ENCODE peak calls at places on chromosomes 2 and 18, in nine cellular contexts. A is astrocyte, Q is heart left ventricle, Y is kidney epithelial cell, D is psoas muscle, P is heart right ventricle, Z is AG09309, R is suprapubic skin, C is astrocyte of the spinal cord. G is an unnamed sample.

GRCh38 chr2:102342888-102343287 is 12.7 kb upstream of the IL18R1 start:
- DNase-seq in A (no peak), Q (no peak), Y (no peak), D (no peak), P (no peak), Z (no peak), R (no peak), C (peak), G (peak)

GRCh38 chr2:12834239-12834638 is 117.5 kb downstream of the TRIB2 start:
- DNase-seq in A (no peak), Q (no peak), Y (no peak), D (no peak), P (no peak), Z (no peak), R (no peak), C (no peak), G (no peak)

GRCh38 chr2:229715895-229716507 is 1.6 kb upstream of the DNER start:
- DNase-seq in A (no peak), Q (no peak), Y (peak), D (no peak), P (no peak), Z (no peak), R (no peak), C (peak), G (peak)

GRCh38 chr2:240369725-240370585 is 65.5 kb upstream of the GPC1 start:
- DNase-seq in A (peak), Q (peak), Y (peak), D (peak), P (peak), Z (peak), R (no peak), C (peak), G (peak)

GRCh38 chr2:109246616-109247015 is 117.6 kb downstream of the SH3RF3 start:
- DNase-seq in A (no peak), Q (no peak), Y (no peak), D (no peak), P (no peak), Z (no peak), R (no peak), C (no peak), G (no peak)

GRCh38 chr2:219462349-219462748 is 27.7 kb downstream of the SPEG start:
- DNase-seq in A (no peak), Q (no peak), Y (no peak), D (no peak), P (no peak), Z (no peak), R (no peak), C (no peak), G (no peak)

GRCh38 chr2:53104263-53104662 is 663.3 kb upstream of the CHAC2 start:
- DNase-seq in A (peak), Q (no peak), Y (peak), D (no peak), P (no peak), Z (no peak), R (no peak), C (peak), G (peak)

GRCh38 chr2:191217580-191217979 is 27.6 kb upstream of the MYO1B start:
- DNase-seq in A (peak), Q (no peak), Y (peak), D (no peak), P (no peak), Z (no peak), R (no peak), C (peak), G (peak)

GRCh38 chr18:58429442-58429841 is 199.4 kb downstream of the ALPK2 start:
- DNase-seq in A (no peak), Q (no peak), Y (no peak), D (no peak), P (no peak), Z (no peak), R (no peak), C (no peak), G (no peak)

GRCh38 chr2:75570948-75571729 is 10.4 kb upstream of the EVA1A start:
- DNase-seq in A (peak), Q (peak), Y (peak), D (no peak), P (no peak), Z (no peak), R (no peak), C (peak), G (no peak)

GRCh38 chr2:216663846-216664245 is 30.6 kb downstream of the IGFBP2 start:
- DNase-seq in A (no peak), Q (no peak), Y (no peak), D (no peak), P (no peak), Z (no peak), R (no peak), C (no peak), G (no peak)

GRCh38 chr2:216663106-216663505 is 29.9 kb downstream of the IGFBP2 start:
- DNase-seq in A (no peak), Q (no peak), Y (no peak), D (no peak), P (no peak), Z (no peak), R (no peak), C (no peak), G (no peak)

GRCh38 chr2:216661051-216661450 is 27.8 kb downstream of the IGFBP2 start:
- DNase-seq in A (no peak), Q (no peak), Y (no peak), D (no peak), P (no peak), Z (no peak), R (no peak), C (no peak), G (no peak)

GRCh38 chr2:216660496-216660895 is 27.3 kb downstream of the IGFBP2 start:
- DNase-seq in A (no peak), Q (no peak), Y (no peak), D (no peak), P (no peak), Z (no peak), R (no peak), C (no peak), G (no peak)

DNA sequence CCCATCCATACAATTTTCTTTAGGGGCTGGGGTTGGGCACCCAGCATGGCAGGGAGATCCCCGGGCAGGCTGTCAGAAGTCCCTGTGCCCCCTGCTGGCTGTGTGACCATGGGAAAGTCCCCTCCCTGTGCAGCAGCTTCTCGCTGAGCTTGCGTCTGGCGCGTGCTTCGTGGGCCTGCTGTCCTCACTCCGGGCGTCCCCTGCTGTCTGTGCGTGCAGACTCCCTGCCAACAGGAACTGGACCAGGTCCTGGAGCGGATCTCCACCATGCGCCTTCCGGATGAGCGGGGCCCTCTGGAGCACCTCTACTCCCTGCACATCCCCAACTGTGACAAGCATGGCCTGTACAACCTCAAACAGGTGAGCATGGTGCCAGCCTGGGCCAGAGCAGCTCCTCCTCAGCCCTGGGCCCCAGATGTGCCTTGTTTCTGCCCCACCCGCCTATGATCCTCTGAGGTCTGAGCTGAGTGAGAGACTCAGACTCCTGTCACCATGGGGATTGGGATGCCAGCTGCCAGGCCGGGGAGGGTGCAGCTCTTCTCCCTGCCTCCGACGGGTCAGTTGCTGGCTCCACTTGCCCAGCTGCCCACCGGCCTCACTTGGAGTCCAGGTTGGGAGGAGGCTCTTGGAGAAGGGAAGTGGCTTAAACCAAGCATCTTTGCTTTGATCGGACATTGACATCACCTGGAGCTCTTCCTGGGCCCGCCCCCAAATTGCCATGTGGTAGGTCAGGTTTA is 28.6 kb downstream of the IGFBP2 start:
- DNase-seq in A (no peak), Q (no peak), Y (no peak), D (no peak), P (no peak), Z (no peak), R (no peak), C (no peak), G (no peak)
- TF ChIP-seq CTCF in A (no peak), Q (peak), Y (no peak), D (no peak), P (no peak), Z (peak), R (no peak), C (peak), G (peak)

GRCh38 chr18:75163736-75164135 is 45.2 kb downstream of the PTGR3 start:
- DNase-seq in A (no peak), Q (no peak), Y (no peak), D (no peak), P (no peak), Z (no peak), R (no peak), C (no peak), G (no peak)

GRCh38 chr18:75162467-75162866 is 46.5 kb downstream of the PTGR3 start:
- DNase-seq in A (peak), Q (peak), Y (no peak), D (no peak), P (no peak), Z (peak), R (no peak), C (peak), G (peak)

GRCh38 chr18:75160315-75160714 is 48.6 kb downstream of the PTGR3 start:
- DNase-seq in A (no peak), Q (no peak), Y (no peak), D (no peak), P (no peak), Z (no peak), R (no peak), C (no peak), G (no peak)

GRCh38 chr18:75162978-75163377 is 46.0 kb downstream of the PTGR3 start:
- DNase-seq in A (no peak), Q (no peak), Y (no peak), D (no peak), P (no peak), Z (no peak), R (no peak), C (no peak), G (no peak)

GRCh38 chr18:75161629-75162028 is 47.3 kb downstream of the PTGR3 start:
- DNase-seq in A (peak), Q (peak), Y (no peak), D (peak), P (no peak), Z (no peak), R (no peak), C (no peak), G (no peak)
- H3K4me3 ChIP-seq in A (no peak), Q (peak), Y (no peak), D (peak), P (no peak), Z (no peak), R (peak), C (no peak), G (peak)

DNA sequence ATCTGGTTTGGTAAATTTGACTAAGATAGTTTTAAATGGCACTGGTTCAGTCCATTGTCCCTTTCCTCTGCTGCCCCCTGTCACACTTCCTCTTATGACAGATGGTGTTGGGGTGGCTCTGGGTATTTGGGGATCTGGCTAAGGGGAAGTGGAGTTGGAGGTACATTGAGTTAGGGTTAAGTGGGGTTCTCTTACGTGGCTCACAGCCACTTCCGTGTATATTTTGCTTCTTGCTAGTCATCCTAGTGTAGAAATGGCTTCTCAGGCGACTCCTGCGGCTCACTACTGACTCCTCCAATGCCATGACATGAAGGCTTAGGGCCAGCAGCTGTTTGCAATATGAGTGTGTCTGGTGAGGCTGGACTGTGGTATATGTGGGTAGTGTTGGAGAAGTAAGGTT is 187.0 kb downstream of the HAUS1 start:
- DNase-seq in A (no peak), Q (no peak), Y (no peak), D (no peak), P (no peak), Z (no peak), R (no peak), C (no peak), G (no peak)
- TF ChIP-seq CTCF in A (no peak), Q (no peak), Y (no peak), D (no peak), P (no peak), Z (no peak), R (no peak), C (no peak), G (no peak)

DNA sequence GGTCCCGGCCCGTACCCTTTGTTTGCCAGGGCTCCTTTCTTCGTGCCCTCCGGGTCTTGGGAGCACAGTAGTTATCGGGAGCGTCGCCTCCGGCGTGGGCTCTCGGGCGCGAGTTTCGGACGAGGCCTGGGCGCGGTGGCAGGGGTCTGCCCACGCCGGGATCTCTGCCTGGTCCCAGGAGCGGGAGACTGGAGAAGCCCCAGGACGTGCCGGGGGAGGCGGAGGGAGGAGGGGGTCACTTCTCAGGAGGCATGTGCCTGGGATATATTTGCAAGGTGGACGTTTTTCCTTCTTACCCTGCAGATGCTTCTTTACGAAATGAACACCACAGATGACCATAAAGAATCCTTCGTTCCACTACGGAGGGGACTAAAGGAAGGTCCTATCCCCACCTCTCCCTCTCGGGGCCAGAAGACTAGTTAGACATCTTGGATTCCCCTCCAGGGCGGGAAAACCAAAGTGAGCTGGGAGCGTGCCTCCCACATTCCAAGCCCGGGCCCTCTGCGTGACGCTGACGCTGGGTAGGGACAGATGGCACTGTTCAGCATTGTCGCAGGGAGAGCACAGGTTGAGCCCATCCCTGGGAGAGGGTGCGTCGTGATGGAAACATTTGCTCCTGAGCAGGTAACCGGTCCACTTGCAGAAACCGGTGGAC is 483 bp upstream of the FHL2 start:
- DNase-seq in A (no peak), Q (no peak), Y (no peak), D (no peak), P (no peak), Z (no peak), R (no peak), C (no peak), G (no peak)
- H3K4me3 ChIP-seq in A (peak), Q (peak), Y (peak), D (peak), P (no peak), Z (no peak), R (peak), C (peak), G (peak)

DNA sequence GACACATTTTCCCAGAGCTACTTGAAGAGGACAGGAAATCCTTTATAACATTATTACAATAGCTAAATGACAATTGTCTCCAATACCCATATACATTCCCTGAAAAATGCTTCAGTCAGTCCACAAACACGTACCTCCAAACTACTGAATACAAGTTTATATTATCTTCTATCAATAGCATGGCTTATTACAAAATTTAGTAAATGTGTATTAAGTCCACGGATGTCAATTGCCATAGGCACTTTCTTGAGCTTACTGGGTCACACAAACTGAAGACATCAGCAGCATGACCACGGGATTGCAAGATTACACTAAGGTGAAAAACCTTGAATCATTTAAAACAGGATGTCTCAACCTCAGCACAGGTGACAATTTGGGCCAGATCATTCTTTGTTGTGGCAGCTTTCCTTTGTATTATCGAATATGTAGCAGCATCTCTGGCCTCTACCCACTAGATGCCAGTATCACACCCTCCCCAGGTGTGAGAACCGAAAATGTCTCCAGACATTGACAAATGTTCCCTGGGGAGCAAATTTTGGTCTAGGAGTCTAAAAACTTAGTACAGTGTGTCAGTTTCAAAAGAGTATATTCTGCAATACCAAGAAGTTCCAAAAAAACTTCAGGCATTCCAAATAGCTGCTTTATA is 1.4 kb downstream of the MBD2 start:
- DNase-seq in A (no peak), Q (no peak), Y (no peak), D (no peak), P (no peak), Z (no peak), R (no peak), C (no peak), G (no peak)
- TF ChIP-seq CTCF in A (no peak), Q (no peak), Y (peak), D (no peak), P (no peak), Z (peak), R (peak), C (no peak), G (peak)

GRCh38 chr2:88451647-88452150 is 794 bp downstream of the FOXI3 start:
- DNase-seq in A (no peak), Q (no peak), Y (no peak), D (peak), P (peak), Z (no peak), R (no peak), C (no peak), G (no peak)

GRCh38 chr2:88452151-88452851 is at the start of gene FOXI3:
- DNase-seq in A (no peak), Q (no peak), Y (no peak), D (no peak), P (no peak), Z (no peak), R (no peak), C (no peak), G (no peak)

GRCh38 chr2:88450925-88451575 is 1.4 kb downstream of the FOXI3 start:
- DNase-seq in A (no peak), Q (no peak), Y (no peak), D (no peak), P (no peak), Z (no peak), R (no peak), C (no peak), G (no peak)

GRCh38 chr2:88448248-88448647 is 4.2 kb downstream of the FOXI3 start:
- DNase-seq in A (no peak), Q (no peak), Y (no peak), D (no peak), P (no peak), Z (no peak), R (no peak), C (no peak), G (no peak)

DNA sequence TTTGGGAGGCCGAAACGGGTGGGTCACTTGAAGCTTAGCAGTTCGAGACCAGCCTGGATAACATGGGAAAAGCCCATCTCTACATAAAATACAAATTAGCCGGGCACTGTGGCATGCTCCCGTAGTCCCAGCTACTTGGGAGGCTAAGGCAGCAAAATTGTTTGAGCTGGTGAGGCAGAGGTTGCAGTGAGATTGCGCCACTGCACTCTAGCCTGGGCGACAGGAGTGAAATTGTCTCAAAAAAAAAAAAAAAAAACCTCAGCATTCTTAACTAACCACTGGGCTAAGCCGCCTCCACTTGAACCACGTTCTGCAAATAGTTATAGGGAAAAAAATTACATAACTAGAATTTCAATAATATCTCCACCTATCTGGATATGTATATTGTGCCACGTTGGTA is 2.3 kb downstream of the FOXI3 start:
- DNase-seq in A (no peak), Q (no peak), Y (no peak), D (no peak), P (no peak), Z (no peak), R (no peak), C (no peak), G (no peak)
- H3K4me3 ChIP-seq in A (no peak), Q (no peak), Y (no peak), D (no peak), P (no peak), Z (no peak), R (no peak), C (no peak), G (no peak)